ENCODE peak calls at places on chromosomes 11 and 22, in ten cellular contexts. L, V, O, S, A, R, H, U, I and Q are unnamed samples.

GRCh38 chr22:28923826-28924732 is 40.7 kb downstream of the ZNRF3 start:
- DNase-seq in L (peak), V (no peak), O (no peak), S (no peak), A (no peak), R (peak), H (no peak), U (no peak), I (peak), Q (no peak)

GRCh38 chr22:37996515-37997246 is 12.3 kb upstream of the SOX10 start:
- DNase-seq in L (no peak), V (no peak), O (no peak), S (no peak), A (no peak), R (no peak), H (no peak), U (no peak), I (no peak), Q (no peak)

GRCh38 chr22:50032109-50032871 is 19.7 kb upstream of the IL17REL start:
- DNase-seq in L (no peak), V (no peak), O (no peak), S (no peak), A (no peak), R (no peak), H (no peak), U (no peak), I (no peak), Q (no peak)

GRCh38 chr11:104161751-104162450 is 2.0 kb downstream of the PDGFD start:
- DNase-seq in L (no peak), V (peak), O (no peak), S (no peak), A (no peak), R (no peak), H (no peak), U (peak), I (no peak), Q (no peak)

GRCh38 chr11:120285256-120285655 is 39.8 kb upstream of the TLCD5 start:
- DNase-seq in L (no peak), V (no peak), O (peak), S (no peak), A (no peak), R (no peak), H (no peak), U (no peak), I (no peak), Q (no peak)

GRCh38 chr11:118908931-118909618 is 16.7 kb downstream of the BCL9L start:
- DNase-seq in L (peak), V (peak), O (peak), S (no peak), A (no peak), R (peak), H (no peak), U (peak), I (peak), Q (no peak)

GRCh38 chr11:1877211-1878133 is 14.2 kb downstream of the PRR33 start:
- DNase-seq in L (no peak), V (peak), O (no peak), S (no peak), A (no peak), R (peak), H (no peak), U (peak), I (peak), Q (no peak)

GRCh38 chr22:48261706-48262105 is 1499.3 kb downstream of the TBC1D22A start:
- DNase-seq in L (no peak), V (no peak), O (no peak), S (no peak), A (no peak), R (no peak), H (no peak), U (no peak), I (no peak), Q (no peak)

GRCh38 chr22:44398791-44399190 is 86.0 kb upstream of the SHISAL1 start:
- DNase-seq in L (no peak), V (no peak), O (no peak), S (no peak), A (no peak), R (no peak), H (no peak), U (no peak), I (peak), Q (no peak)

GRCh38 chr11:107824668-107825369 is 33.8 kb downstream of the SLC35F2 start:
- DNase-seq in L (no peak), V (no peak), O (no peak), S (no peak), A (no peak), R (no peak), H (no peak), U (peak), I (no peak), Q (no peak)

GRCh38 chr11:8610532-8611116 is 16.6 kb upstream of the STK33 start:
- DNase-seq in L (no peak), V (peak), O (no peak), S (no peak), A (no peak), R (no peak), H (no peak), U (peak), I (no peak), Q (no peak)

GRCh38 chr11:32895471-32895870 is 2.9 kb downstream of the QSER1 start:
- DNase-seq in L (no peak), V (no peak), O (no peak), S (no peak), A (no peak), R (no peak), H (no peak), U (no peak), I (no peak), Q (no peak)

GRCh38 chr11:76147106-76147735 is 59.1 kb downstream of the WNT11 start:
- DNase-seq in L (no peak), V (no peak), O (no peak), S (no peak), A (no peak), R (no peak), H (no peak), U (no peak), I (no peak), Q (no peak)

GRCh38 chr11:67409781-67410368 is 5.6 kb upstream of the CARNS1 start:
- DNase-seq in L (no peak), V (no peak), O (no peak), S (no peak), A (no peak), R (no peak), H (no peak), U (no peak), I (peak), Q (no peak)

GRCh38 chr11:60740573-60740972 is 16.1 kb downstream of the MS4A18 start:
- DNase-seq in L (no peak), V (no peak), O (no peak), S (no peak), A (no peak), R (no peak), H (no peak), U (no peak), I (no peak), Q (no peak)

GRCh38 chr22:46673205-46673604 is 53.0 kb downstream of the GRAMD4 start:
- DNase-seq in L (no peak), V (no peak), O (peak), S (no peak), A (no peak), R (no peak), H (no peak), U (no peak), I (no peak), Q (no peak)

GRCh38 chr11:43547900-43548381 is 132.6 kb upstream of the HSD17B12 start:
- DNase-seq in L (peak), V (peak), O (peak), S (no peak), A (no peak), R (peak), H (no peak), U (peak), I (no peak), Q (peak)

GRCh38 chr11:37026326-37026725 is 428.3 kb upstream of the RAG2 start:
- DNase-seq in L (no peak), V (no peak), O (no peak), S (peak), A (no peak), R (no peak), H (no peak), U (no peak), I (no peak), Q (no peak)

GRCh38 chr11:47245586-47246357 is 2.8 kb downstream of the ACP2 start:
- DNase-seq in L (no peak), V (no peak), O (no peak), S (no peak), A (no peak), R (no peak), H (no peak), U (no peak), I (no peak), Q (no peak)

GRCh38 chr11:56910046-56910753 is 78.5 kb upstream of the OR5AK2 start:
- DNase-seq in L (no peak), V (no peak), O (no peak), S (no peak), A (no peak), R (no peak), H (no peak), U (no peak), I (no peak), Q (no peak)

GRCh38 chr11:128180446-128181089 is 406.8 kb downstream of the ETS1 start:
- DNase-seq in L (no peak), V (peak), O (peak), S (no peak), A (no peak), R (no peak), H (peak), U (peak), I (no peak), Q (no peak)